ENCODE peak calls at places on chromosome 2, in four cellular contexts. P, A, D and O are unnamed samples.

GRCh38 chr2:238638100-238638981 is 209.5 kb upstream of the TWIST2 start:
- DNase-seq in A (no peak), P (no peak), D (no peak), O (no peak)

GRCh38 chr2:127663566-127664064 is 11.7 kb downstream of the LIMS2 start:
- DNase-seq in P (no peak), A (no peak), D (no peak), O (no peak)

GRCh38 chr2:197278804-197279763 is 31.5 kb downstream of the ANKRD44 start:
- DNase-seq in D (no peak), P (no peak), A (no peak), O (no peak)

GRCh38 chr2:208406474-208407451 is at the start of gene PTH2R:
- DNase-seq in A (no peak), P (no peak), D (no peak), O (peak; percentile 11)

GRCh38 chr2:66700181-66700686 is 265.3 kb downstream of the MEIS1 start:
- DNase-seq in P (no peak), D (peak; percentile 44), A (no peak), O (peak; percentile 42)

GRCh38 chr2:44392338-44392943 is 30.7 kb downstream of the CAMKMT start:
- DNase-seq in P (no peak), D (no peak), A (peak; percentile 45), O (peak; percentile 48)

GRCh38 chr2:122117371-122117770 is 361.9 kb downstream of the TSN start:
- DNase-seq in D (no peak), P (no peak), A (no peak), O (no peak)

GRCh38 chr2:17933251-17933650 is 54.8 kb downstream of the KCNS3 start:
- DNase-seq in D (no peak), A (no peak), P (no peak), O (no peak)

GRCh38 chr2:203583696-203584095 is 48.6 kb upstream of the RAPH1 start:
- DNase-seq in P (no peak), D (peak; percentile 51), A (peak; percentile 55), O (peak; percentile 84)

GRCh38 chr2:120254178-120254577 is 1.5 kb downstream of the RALB start:
- DNase-seq in D (no peak), P (no peak), A (no peak), O (no peak)

GRCh38 chr2:145744541-145745386 is 1224.8 kb upstream of the ZEB2 start:
- DNase-seq in P (no peak), D (no peak), A (peak; percentile 35), O (peak; percentile 92)

GRCh38 chr2:144567745-144568144 is 47.8 kb upstream of the ZEB2 start:
- DNase-seq in A (no peak), P (no peak), D (no peak), O (no peak)

GRCh38 chr2:142918624-142919023 is 41.2 kb downstream of the KYNU start:
- DNase-seq in A (no peak), D (no peak), P (no peak), O (no peak)

GRCh38 chr2:57373530-57373929 is 673.1 kb upstream of the VRK2 start:
- DNase-seq in D (peak; percentile 44), P (no peak), A (no peak), O (peak; percentile 85)

GRCh38 chr2:120218181-120218580 is 5.0 kb downstream of the TMEM185B start:
- DNase-seq in P (no peak), D (no peak), A (no peak), O (no peak)

GRCh38 chr2:74893332-74893731 is 59.4 kb downstream of the HK2 start:
- DNase-seq in A (no peak), P (no peak), D (peak; percentile 62), O (peak; percentile 84)

GRCh38 chr2:236342507-236342906 is 78.3 kb upstream of the ASB18 start:
- DNase-seq in P (no peak), D (no peak), A (no peak), O (no peak)

DNA sequence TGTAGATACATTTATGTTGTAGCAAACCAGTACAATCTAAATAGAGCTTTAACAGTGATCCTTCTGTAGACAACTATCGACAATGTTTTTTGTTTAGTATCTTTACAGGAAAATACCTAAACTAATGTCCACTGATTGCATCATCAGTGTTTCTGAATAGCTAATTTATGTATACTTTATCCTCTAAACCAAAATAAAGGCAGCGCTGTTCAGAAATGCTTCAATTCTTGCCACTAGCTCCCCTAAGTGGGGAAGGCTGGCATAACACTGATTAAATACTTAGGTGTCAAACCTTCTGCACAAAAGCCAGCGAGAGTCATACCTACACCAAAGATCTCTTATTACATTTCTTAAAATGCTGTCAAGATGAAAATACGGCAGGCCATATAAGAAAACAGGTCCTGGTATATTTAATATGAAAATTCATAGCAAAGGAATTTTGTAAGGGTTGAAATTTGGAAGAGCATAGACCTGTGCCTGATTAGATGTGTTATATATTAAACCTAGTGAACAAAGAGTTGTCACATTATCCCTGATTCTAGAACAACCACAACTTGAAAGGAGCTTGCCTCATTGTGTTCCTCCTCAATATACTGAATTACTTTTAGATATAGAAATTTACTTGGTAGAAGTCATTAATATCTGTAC is 1693.4 kb upstream of the SLC39A10 start:
- DNase-seq in A (peak; percentile 21), D (no peak), P (no peak), O (peak; percentile 60)
- TF ChIP-seq CTCF in A (peak; percentile 43), D (peak; percentile 64), P (no peak), O (peak; percentile 79)

DNA sequence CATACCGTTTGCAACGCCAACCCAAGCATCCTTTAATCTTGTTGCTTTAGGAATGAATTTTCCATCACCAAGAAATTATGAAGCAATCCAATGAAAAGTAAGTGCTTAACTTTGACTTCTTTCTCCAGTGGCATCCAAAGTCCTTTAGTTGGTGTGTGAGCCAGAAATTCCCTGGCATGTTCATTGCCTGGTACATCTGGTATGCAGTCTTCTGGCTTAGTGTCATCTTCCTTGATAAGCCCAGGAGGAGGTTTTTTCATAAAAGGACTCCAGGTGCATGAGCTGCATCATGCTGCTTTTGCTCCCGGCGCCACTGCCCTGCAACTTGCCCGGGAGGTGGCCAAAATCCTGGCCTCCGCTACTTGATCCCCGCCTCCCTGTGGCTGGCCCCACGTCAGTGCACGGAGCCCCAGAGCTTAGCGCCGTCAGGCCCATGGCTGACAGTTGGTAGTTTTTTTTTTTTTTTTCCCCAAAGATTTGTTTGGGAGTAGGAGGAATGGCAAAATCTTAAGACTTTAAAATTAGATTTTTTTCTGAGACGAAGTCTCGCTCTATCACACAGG is 58.7 kb downstream of the PUM2 start:
- DNase-seq in A (no peak), D (no peak), P (no peak), O (no peak)
- H3K4me3 ChIP-seq in A (no peak overlapping the region), D (no peak overlapping the region), P (no peak overlapping the region), O (no peak overlapping the region)

DNA sequence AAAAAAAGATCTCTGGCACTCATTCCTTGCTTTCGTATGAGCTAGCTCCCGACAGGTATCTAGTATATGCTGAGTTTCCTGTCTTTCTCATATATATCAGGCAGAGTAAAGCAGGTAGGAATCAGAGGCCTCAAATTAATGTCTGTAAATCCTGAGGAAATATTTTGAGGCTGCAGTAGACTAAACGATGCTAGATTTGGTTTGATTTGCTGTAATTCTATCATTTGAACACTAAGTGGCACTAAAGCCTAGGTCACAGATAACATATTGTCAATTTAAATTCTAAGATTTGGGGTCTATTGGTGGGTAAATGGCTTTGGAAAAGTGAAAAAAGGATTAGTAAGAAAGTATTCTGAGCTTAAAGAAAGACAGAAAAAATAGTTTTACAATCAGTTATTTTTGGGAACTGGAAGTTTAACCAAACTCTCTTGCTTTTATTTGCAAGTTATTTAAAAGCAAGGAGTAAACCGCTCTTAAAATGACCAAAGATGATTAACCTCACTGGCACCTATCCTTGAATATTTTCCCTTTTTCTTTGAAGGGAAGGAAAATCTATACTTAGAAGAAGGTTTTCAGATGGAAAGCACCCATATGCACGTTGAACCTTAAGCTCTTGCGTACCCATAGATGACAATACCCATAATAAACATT is 37.6 kb upstream of the SLC4A10 start:
- DNase-seq in D (no peak), A (peak; percentile 6), P (no peak), O (peak; percentile 24)
- TF ChIP-seq CTCF in D (peak; percentile 78), A (peak; percentile 44), P (peak; percentile 15), O (peak; percentile 58)

GRCh38 chr2:38666578-38666926 is 638 bp downstream of the GALM start:
- DNase-seq in A (peak; percentile 42), D (peak; percentile 75), P (no peak), O (no peak)
- H3K4me3 ChIP-seq in A (peak overlapping the region; percentile 64), D (peak overlapping the region; percentile 67), P (peak overlapping the region; percentile 82), O (peak overlapping the region; percentile 59)